ENCODE peak calls at places on chromosomes 16 and 17, in five cellular contexts. One of them, this sample, is unnamed. For H3K27me3 and H3K4me1, the result is how much of the 10 kb centered on the place peaks cover.

GRCh38 chr16:69329369-69330285 is 761 bp downstream of the PDF start:
- DNase-seq in fibroblast of lung: peak
- DNase-seq in heart left ventricle: no peak
- DNase-seq in MM.1S: peak
- DNase-seq in left ventricle myocardium inferior: no peak
- DNase-seq in this sample: peak

GRCh38 chr17:35746956-35747355 is 6.1 kb downstream of the GAS2L2 start:
- DNase-seq in left ventricle myocardium inferior: no peak
- DNase-seq in fibroblast of lung: no peak
- DNase-seq in heart left ventricle: no peak
- DNase-seq in MM.1S: no peak
- DNase-seq in this sample: no peak

GRCh38 chr17:42112552-42113176 is at the start of gene DHX58:
- DNase-seq in MM.1S: peak
- DNase-seq in fibroblast of lung: peak
- DNase-seq in left ventricle myocardium inferior: peak
- DNase-seq in heart left ventricle: peak
- DNase-seq in this sample: peak

GRCh38 chr16:24253192-24253591 is 2.9 kb upstream of the CACNG3 start:
- DNase-seq in fibroblast of lung: peak
- DNase-seq in heart left ventricle: no peak
- DNase-seq in MM.1S: peak
- DNase-seq in left ventricle myocardium inferior: no peak
- DNase-seq in this sample: peak

GRCh38 chr17:69773081-69773480 is 301.9 kb upstream of the KCNJ16 start:
- DNase-seq in left ventricle myocardium inferior: no peak
- DNase-seq in MM.1S: no peak
- DNase-seq in heart left ventricle: no peak
- DNase-seq in fibroblast of lung: peak
- DNase-seq in this sample: no peak

GRCh38 chr16:64184156-64184555 is 937.7 kb downstream of the CDH11 start:
- DNase-seq in fibroblast of lung: peak
- DNase-seq in MM.1S: no peak
- DNase-seq in heart left ventricle: no peak
- DNase-seq in left ventricle myocardium inferior: no peak
- DNase-seq in this sample: no peak

GRCh38 chr17:1273492-1274242 is 3.4 kb downstream of the BHLHA9 start:
- DNase-seq in left ventricle myocardium inferior: no peak
- DNase-seq in MM.1S: no peak
- DNase-seq in fibroblast of lung: no peak
- DNase-seq in heart left ventricle: no peak
- DNase-seq in this sample: no peak

GRCh38 chr16:76900285-76901263 is 290.4 kb upstream of the MON1B start:
- DNase-seq in left ventricle myocardium inferior: no peak
- DNase-seq in MM.1S: no peak
- DNase-seq in fibroblast of lung: no peak
- DNase-seq in heart left ventricle: no peak
- DNase-seq in this sample: no peak

GRCh38 chr17:4074831-4075495 is 67.9 kb downstream of the ZZEF1 start:
- DNase-seq in heart left ventricle: no peak
- DNase-seq in MM.1S: peak
- DNase-seq in fibroblast of lung: peak
- DNase-seq in left ventricle myocardium inferior: no peak
- DNase-seq in this sample: no peak

GRCh38 chr17:76125922-76126321 is 15.1 kb downstream of the FOXJ1 start:
- DNase-seq in MM.1S: no peak
- DNase-seq in heart left ventricle: no peak
- DNase-seq in left ventricle myocardium inferior: no peak
- DNase-seq in fibroblast of lung: no peak
- DNase-seq in this sample: no peak

GRCh38 chr17:50332196-50332595 is 13.7 kb upstream of the XYLT2 start:
- DNase-seq in left ventricle myocardium inferior: no peak
- DNase-seq in fibroblast of lung: no peak
- DNase-seq in heart left ventricle: no peak
- DNase-seq in MM.1S: no peak
- DNase-seq in this sample: peak

GRCh38 chr17:48613862-48614694 is 1.0 kb downstream of the HOXB8 start:
- DNase-seq in left ventricle myocardium inferior: no peak
- DNase-seq in MM.1S: no peak
- DNase-seq in heart left ventricle: no peak
- DNase-seq in fibroblast of lung: no peak
- DNase-seq in this sample: no peak

GRCh38 chr16:2950400-2950724 is 13.7 kb upstream of the KREMEN2 start:
- DNase-seq in heart left ventricle: no peak
- DNase-seq in MM.1S: no peak
- DNase-seq in left ventricle myocardium inferior: no peak
- DNase-seq in fibroblast of lung: no peak
- DNase-seq in this sample: no peak

GRCh38 chr16:10776280-10776679 is 32.6 kb downstream of the NUBP1 start:
- DNase-seq in left ventricle myocardium inferior: no peak
- DNase-seq in MM.1S: peak
- DNase-seq in heart left ventricle: no peak
- DNase-seq in fibroblast of lung: no peak
- DNase-seq in this sample: no peak

GRCh38 chr16:85590506-85590832 is 22.7 kb upstream of the GSE1 start:
- DNase-seq in MM.1S: no peak
- DNase-seq in left ventricle myocardium inferior: no peak
- DNase-seq in fibroblast of lung: no peak
- DNase-seq in heart left ventricle: no peak
- DNase-seq in this sample: no peak

GRCh38 chr16:85589688-85590505 is 23.2 kb upstream of the GSE1 start:
- DNase-seq in left ventricle myocardium inferior: no peak
- DNase-seq in fibroblast of lung: no peak
- DNase-seq in heart left ventricle: no peak
- DNase-seq in MM.1S: no peak
- DNase-seq in this sample: no peak

GRCh38 chr16:85586360-85587145 is 26.6 kb upstream of the GSE1 start:
- DNase-seq in MM.1S: no peak
- DNase-seq in fibroblast of lung: peak
- DNase-seq in left ventricle myocardium inferior: peak
- DNase-seq in heart left ventricle: no peak
- DNase-seq in this sample: peak

GRCh38 chr16:85587763-85588474 is 25.2 kb upstream of the GSE1 start:
- DNase-seq in MM.1S: no peak
- DNase-seq in fibroblast of lung: no peak
- DNase-seq in heart left ventricle: no peak
- DNase-seq in left ventricle myocardium inferior: no peak
- DNase-seq in this sample: no peak

GRCh38 chr16:85588562-85589503 is 24.3 kb upstream of the GSE1 start:
- DNase-seq in MM.1S: no peak
- DNase-seq in fibroblast of lung: no peak
- DNase-seq in heart left ventricle: no peak
- DNase-seq in left ventricle myocardium inferior: no peak
- DNase-seq in this sample: no peak
- H3K27me3 ChIP-seq in MM.1S: under half
- H3K27me3 ChIP-seq in fibroblast of lung: under half
- H3K27me3 ChIP-seq in heart left ventricle: under half
- H3K27me3 ChIP-seq in left ventricle myocardium inferior: under half
- H3K27me3 ChIP-seq in this sample: under half

GRCh38 chr16:70685938-70686375 is at the start of gene MTSS2:
- DNase-seq in MM.1S: peak
- DNase-seq in left ventricle myocardium inferior: peak
- DNase-seq in heart left ventricle: peak
- DNase-seq in fibroblast of lung: peak
- DNase-seq in this sample: peak

GRCh38 chr16:70687671-70688265 is 1.9 kb upstream of the MTSS2 start:
- DNase-seq in heart left ventricle: no peak
- DNase-seq in MM.1S: no peak
- DNase-seq in left ventricle myocardium inferior: no peak
- DNase-seq in fibroblast of lung: no peak
- DNase-seq in this sample: no peak

GRCh38 chr16:70686376-70687171 is 721 bp upstream of the MTSS2 start:
- DNase-seq in left ventricle myocardium inferior: no peak
- DNase-seq in heart left ventricle: no peak
- DNase-seq in fibroblast of lung: no peak
- DNase-seq in MM.1S: no peak
- DNase-seq in this sample: no peak

GRCh38 chr16:70688266-70688742 is 2.5 kb upstream of the MTSS2 start:
- DNase-seq in MM.1S: no peak
- DNase-seq in heart left ventricle: no peak
- DNase-seq in left ventricle myocardium inferior: peak
- DNase-seq in fibroblast of lung: peak
- DNase-seq in this sample: peak

DNA sequence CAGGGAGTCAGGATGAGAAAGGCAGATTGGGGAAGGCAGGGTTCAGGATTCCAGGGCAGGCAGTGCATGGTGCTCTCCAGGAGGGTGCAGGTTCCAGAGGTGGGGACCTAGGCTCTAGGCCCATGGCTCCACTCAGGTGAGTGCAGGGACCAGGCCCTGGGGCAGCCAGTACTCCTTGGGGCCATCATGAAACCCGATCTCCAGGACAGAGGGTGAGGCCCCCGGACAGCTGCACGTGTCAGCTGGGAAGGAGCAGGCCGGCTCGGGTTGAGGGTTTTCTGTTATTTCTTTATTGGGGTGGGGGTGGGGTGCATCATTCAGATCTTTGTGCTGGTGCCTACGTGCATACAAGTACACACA is 1.3 kb upstream of the MTSS2 start:
- DNase-seq in left ventricle myocardium inferior: no peak
- DNase-seq in heart left ventricle: no peak
- DNase-seq in MM.1S: no peak
- DNase-seq in fibroblast of lung: no peak
- DNase-seq in this sample: no peak
- H3K4me1 ChIP-seq in left ventricle myocardium inferior: half or more
- H3K4me1 ChIP-seq in heart left ventricle: half or more
- H3K4me1 ChIP-seq in MM.1S: under half
- H3K4me1 ChIP-seq in fibroblast of lung: half or more
- H3K4me1 ChIP-seq in this sample: under half

GRCh38 chr17:77245162-77245926 is 104.6 kb downstream of the SEC14L1 start:
- DNase-seq in heart left ventricle: no peak
- DNase-seq in left ventricle myocardium inferior: no peak
- DNase-seq in MM.1S: peak
- DNase-seq in fibroblast of lung: no peak
- DNase-seq in this sample: no peak

GRCh38 chr17:77247048-77247541 is 106.3 kb downstream of the SEC14L1 start:
- DNase-seq in fibroblast of lung: peak
- DNase-seq in heart left ventricle: peak
- DNase-seq in MM.1S: peak
- DNase-seq in left ventricle myocardium inferior: peak
- DNase-seq in this sample: peak

GRCh38 chr17:77246110-77247047 is 105.6 kb downstream of the SEC14L1 start:
- DNase-seq in MM.1S: peak
- DNase-seq in fibroblast of lung: no peak
- DNase-seq in left ventricle myocardium inferior: no peak
- DNase-seq in heart left ventricle: no peak
- DNase-seq in this sample: no peak

GRCh38 chr17:77248216-77249054 is 107.7 kb downstream of the SEC14L1 start:
- DNase-seq in left ventricle myocardium inferior: no peak
- DNase-seq in fibroblast of lung: no peak
- DNase-seq in heart left ventricle: no peak
- DNase-seq in MM.1S: no peak
- DNase-seq in this sample: no peak

DNA sequence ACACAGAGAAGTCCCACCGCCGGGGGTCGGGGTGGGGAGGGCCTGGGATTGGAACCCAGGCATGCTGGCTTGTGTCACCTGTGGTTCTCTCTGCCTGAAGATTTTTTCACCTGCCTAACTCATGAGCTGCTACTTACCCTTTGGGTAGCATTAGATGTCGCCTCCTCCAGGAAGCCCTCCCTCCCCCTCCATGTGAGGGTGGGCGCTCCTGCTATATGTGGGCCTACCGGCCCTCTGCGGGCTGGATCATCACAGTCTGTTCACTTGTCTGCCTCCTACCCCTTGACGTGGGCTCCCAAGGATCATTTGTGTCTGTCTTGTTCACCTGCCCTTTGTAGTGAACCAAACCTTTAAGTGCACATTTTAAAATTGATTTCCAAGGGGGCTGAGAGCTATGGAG is 106.8 kb downstream of the SEC14L1 start:
- DNase-seq in left ventricle myocardium inferior: no peak
- DNase-seq in fibroblast of lung: no peak
- DNase-seq in MM.1S: no peak
- DNase-seq in heart left ventricle: no peak
- DNase-seq in this sample: no peak
- H3K4me3 ChIP-seq in left ventricle myocardium inferior: peak
- H3K4me3 ChIP-seq in fibroblast of lung: no peak
- H3K4me3 ChIP-seq in MM.1S: peak
- H3K4me3 ChIP-seq in heart left ventricle: peak
- H3K4me3 ChIP-seq in this sample: no peak

DNA sequence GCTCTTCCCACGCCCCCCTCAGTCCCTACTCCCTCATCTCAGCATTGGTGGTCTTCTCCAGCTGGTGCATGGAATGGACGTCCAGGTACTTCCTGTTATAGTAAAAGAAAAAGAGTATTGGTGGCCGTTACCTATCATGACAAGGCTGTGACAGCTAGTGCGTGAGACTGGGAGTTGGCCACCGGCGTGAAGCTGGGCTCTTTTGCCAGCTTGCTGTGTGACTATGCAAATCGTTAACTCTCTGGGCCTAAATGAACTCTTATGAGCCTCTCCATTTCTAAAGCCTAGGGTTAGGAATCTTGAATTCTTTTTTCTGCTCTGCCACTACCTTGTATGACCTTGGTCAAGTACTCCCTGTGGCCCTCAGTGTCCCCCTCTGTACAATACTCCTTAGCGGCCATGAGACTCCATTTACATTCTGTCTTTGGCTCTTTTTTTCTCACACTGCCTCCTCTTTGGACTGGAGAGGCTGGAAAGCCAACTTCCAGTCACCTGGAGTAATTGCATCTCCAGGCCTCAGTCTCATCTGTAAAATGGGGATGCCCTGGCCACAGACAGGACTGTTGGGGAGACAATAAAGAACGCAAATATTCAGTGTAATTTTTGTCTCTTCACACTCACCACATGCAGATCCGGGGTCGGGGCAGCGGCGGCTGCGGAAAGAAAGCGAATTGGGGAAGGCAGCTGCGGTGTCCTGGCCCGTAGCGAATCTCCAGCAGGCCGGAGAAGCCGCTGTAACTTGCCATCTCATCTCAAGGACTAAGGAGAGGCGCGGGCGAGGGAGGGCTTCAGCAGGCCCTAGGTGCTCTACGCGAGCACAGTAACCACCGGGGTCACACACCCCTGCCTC is 1.1 kb downstream of the CFAP119 start:
- DNase-seq in heart left ventricle: no peak
- DNase-seq in left ventricle myocardium inferior: no peak
- DNase-seq in fibroblast of lung: no peak
- DNase-seq in MM.1S: no peak
- DNase-seq in this sample: no peak
- H3K27me3 ChIP-seq in heart left ventricle: under half
- H3K27me3 ChIP-seq in left ventricle myocardium inferior: under half
- H3K27me3 ChIP-seq in fibroblast of lung: under half
- H3K27me3 ChIP-seq in MM.1S: under half
- H3K27me3 ChIP-seq in this sample: under half

GRCh38 chr17:82108999-82109480 is 11.0 kb upstream of the FASN start:
- DNase-seq in MM.1S: no peak
- DNase-seq in fibroblast of lung: no peak
- DNase-seq in left ventricle myocardium inferior: no peak
- DNase-seq in heart left ventricle: no peak
- DNase-seq in this sample: no peak
- H3K4me1 ChIP-seq in MM.1S: under half
- H3K4me1 ChIP-seq in fibroblast of lung: under half
- H3K4me1 ChIP-seq in left ventricle myocardium inferior: under half
- H3K4me1 ChIP-seq in heart left ventricle: under half
- H3K4me1 ChIP-seq in this sample: under half

This sample was measured in adrenal gland.